ENCODE peak calls at places on chromosomes 4 and X, in ten cellular contexts. D is type B pancreatic cell, O is lung, K is right atrium auricular region, W is breast epithelium, E is lower leg skin, M is fibroblast of the aortic adventitia, C is H9, R is K562, Y is neural crest cell. U is an unnamed sample.

GRCh38 chr4:76539979-76540378 is 105.0 kb downstream of the SHROOM3 start:
- DNase-seq in D (no peak), O (no peak), K (no peak), W (no peak), E (no peak), M (peak), C (no peak), R (no peak), Y (no peak), U (no peak)

GRCh38 chr4:156102411-156102810 is 148.7 kb upstream of the CTSO start:
- DNase-seq in D (no peak), O (no peak), K (no peak), W (no peak), E (no peak), M (peak), C (no peak), R (no peak), Y (no peak), U (no peak)

GRCh38 chrX:68947882-68948605 is 119.2 kb downstream of the EFNB1 start:
- DNase-seq in D (peak), O (peak), K (peak), W (no peak), E (peak), M (no peak), C (no peak), R (peak), Y (no peak), U (no peak)

GRCh38 chrX:55907968-55908607 is 190.5 kb downstream of the RRAGB start:
- DNase-seq in D (peak), O (peak), K (peak), W (peak), E (peak), M (no peak), C (peak), R (peak), Y (peak), U (no peak)

GRCh38 chr4:54661686-54662085 is 3.9 kb downstream of the KIT start:
- DNase-seq in D (no peak), O (no peak), K (no peak), W (no peak), E (no peak), M (peak), C (no peak), R (no peak), Y (no peak), U (no peak)

GRCh38 chr4:7103031-7103598 is 35.3 kb upstream of the GRPEL1 start:
- DNase-seq in D (peak), O (peak), K (peak), W (peak), E (peak), M (peak), C (peak), R (peak), Y (peak), U (peak)

GRCh38 chr4:110617095-110617494 is 5.8 kb downstream of the PITX2 start:
- DNase-seq in D (no peak), O (no peak), K (no peak), W (no peak), E (no peak), M (no peak), C (no peak), R (no peak), Y (no peak), U (no peak)

GRCh38 chr4:164789047-164789446 is 35.1 kb downstream of the SMIM31 start:
- DNase-seq in D (no peak), O (no peak), K (no peak), W (no peak), E (no peak), M (no peak), C (no peak), R (no peak), Y (no peak), U (no peak)

GRCh38 chrX:154821523-154821922 is 12.9 kb downstream of the SMIM9 start:
- DNase-seq in D (no peak), O (no peak), K (no peak), W (no peak), E (no peak), M (no peak), C (no peak), R (no peak), Y (no peak), U (no peak)

GRCh38 chr4:76212851-76213414 is 691 bp downstream of the SCARB2 start:
- DNase-seq in D (no peak), O (no peak), K (no peak), W (no peak), E (no peak), M (peak), C (no peak), R (no peak), Y (no peak), U (no peak)

DNA sequence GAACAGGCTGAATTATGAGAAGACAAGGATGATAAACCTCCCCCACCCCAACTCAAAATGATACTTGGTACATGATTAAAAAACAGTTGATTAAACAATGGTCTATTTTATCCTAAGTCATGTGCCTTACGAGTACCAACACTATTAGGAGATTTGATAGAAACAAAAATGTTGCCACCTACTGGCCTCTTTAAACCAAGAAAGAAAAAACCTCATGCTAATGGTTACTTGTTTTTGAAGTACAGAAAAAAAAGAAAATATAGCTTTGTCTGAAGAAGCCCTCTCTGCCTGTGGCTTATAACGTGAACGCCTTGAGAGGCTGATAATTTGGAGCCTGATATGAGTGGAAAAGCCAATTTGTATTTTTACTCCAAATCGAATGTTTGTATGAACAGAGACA is 538.2 kb downstream of the DMD start:
- DNase-seq in D (no peak), O (no peak), K (no peak), W (no peak), E (no peak), M (no peak), C (no peak), R (no peak), Y (no peak), U (no peak)
- TF ChIP-seq CTCF in D (peak), O (no peak), K (no peak), W (no peak), E (no peak), M (no peak), C (peak), R (no peak), Y (peak), U (peak)

DNA sequence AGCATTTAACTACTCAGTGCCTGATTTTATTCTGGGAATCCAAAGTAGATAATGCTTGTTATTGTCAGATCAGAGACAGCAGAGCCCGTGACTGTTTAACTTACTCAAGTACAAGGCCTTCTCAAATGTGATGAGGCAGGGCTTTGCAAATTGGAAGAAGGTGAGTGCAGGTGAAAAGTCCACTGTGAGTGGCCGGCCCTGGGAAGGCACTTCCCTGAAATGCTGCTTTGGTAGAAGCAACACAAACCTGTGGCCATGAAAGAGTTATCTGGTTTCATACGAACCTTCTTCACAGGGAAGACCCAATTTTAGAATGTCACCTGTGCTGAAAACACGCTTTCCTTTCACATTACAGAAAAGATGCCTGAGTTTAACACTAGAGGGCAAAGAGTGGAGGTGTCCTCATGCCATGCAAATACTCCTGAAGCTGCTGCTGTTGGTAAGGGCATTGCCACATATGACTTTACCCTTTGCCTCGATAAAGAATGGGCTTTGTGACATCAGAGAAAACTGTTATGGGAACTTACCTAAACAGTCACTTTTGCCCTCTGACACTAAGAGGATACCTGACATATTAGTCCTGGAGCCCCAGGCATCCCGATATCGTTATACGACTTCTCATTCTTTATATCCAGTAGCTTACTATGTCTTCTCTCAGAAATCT is 8.0 kb downstream of the PPARGC1A start:
- DNase-seq in D (no peak), O (no peak), K (no peak), W (no peak), E (no peak), M (no peak), C (no peak), R (no peak), Y (no peak), U (no peak)
- TF ChIP-seq CTCF in D (peak), O (no peak), K (no peak), W (no peak), E (no peak), M (no peak), C (peak), R (no peak), Y (peak), U (no peak)

DNA sequence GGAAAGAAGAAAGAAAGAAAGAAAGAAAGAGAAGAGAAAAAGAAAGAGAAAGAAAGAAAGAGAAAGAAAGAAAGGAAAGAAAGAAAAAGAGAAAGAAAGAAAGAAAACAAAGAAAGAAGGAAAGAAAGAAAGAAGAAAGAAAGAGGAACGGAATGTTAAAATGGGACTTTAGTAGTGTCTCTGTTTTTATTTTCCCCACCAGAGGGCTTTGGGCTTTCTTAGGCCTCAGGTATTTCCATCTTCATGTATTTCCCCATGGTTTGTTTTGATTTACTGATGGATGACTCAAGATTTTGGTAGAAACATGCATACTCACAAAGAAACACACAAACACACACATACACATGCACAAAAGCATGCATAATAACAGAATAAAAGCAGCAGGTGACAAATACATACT is 181.2 kb downstream of the AFF2 start:
- DNase-seq in D (no peak), O (no peak), K (no peak), W (no peak), E (no peak), M (no peak), C (no peak), R (no peak), Y (no peak), U (no peak)
- TF ChIP-seq CTCF in D (peak), O (no peak), K (no peak), W (no peak), E (no peak), M (no peak), C (peak), R (no peak), Y (peak), U (no peak)

GRCh38 chr4:108685036-108685686 is 34.8 kb downstream of the OSTC start:
- DNase-seq in D (no peak), O (no peak), K (no peak), W (no peak), E (no peak), M (peak), C (no peak), R (no peak), Y (no peak), U (no peak)

GRCh38 chr4:108681321-108681809 is 31.0 kb downstream of the OSTC start:
- DNase-seq in D (no peak), O (no peak), K (no peak), W (no peak), E (no peak), M (no peak), C (no peak), R (no peak), Y (no peak), U (no peak)

GRCh38 chr4:108683479-108683878 is 33.1 kb downstream of the OSTC start:
- DNase-seq in D (no peak), O (no peak), K (no peak), W (no peak), E (no peak), M (peak), C (no peak), R (no peak), Y (no peak), U (no peak)
- TF ChIP-seq CTCF in D (peak), O (no peak), K (peak), W (no peak), E (no peak), M (peak), C (peak), R (no peak), Y (peak), U (peak)

DNA sequence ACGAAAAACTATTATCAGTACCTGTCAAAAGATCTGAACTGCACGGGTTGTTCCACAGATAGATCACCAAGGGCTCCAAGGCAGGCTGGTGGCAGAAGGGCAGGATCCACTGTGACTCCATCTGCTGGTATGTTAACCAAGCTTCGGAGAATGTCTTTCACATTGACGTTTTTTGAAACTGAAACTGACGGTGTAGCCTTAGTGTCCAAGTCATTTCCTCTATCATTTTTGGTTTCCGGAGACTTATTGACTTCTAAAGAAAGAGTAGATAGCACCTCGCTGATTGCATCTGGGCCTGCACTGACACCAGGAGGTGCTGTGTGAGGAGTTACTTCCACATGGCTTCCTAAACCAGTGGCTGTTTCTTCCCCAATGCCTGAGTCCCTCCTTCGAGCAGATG is 186.9 kb downstream of the LRBA start:
- DNase-seq in D (no peak), O (no peak), K (no peak), W (no peak), E (no peak), M (no peak), C (no peak), R (no peak), Y (no peak), U (no peak)
- TF ChIP-seq CTCF in D (no peak), O (no peak), K (no peak), W (no peak), E (no peak), M (no peak), C (peak), R (no peak), Y (no peak), U (no peak)

GRCh38 chrX:53481816-53482485 is 47.8 kb upstream of the HSD17B10 start:
- DNase-seq in D (no peak), O (peak), K (peak), W (no peak), E (no peak), M (peak), C (peak), R (peak), Y (peak), U (peak)

GRCh38 chrX:53476371-53476770 is 42.2 kb upstream of the HSD17B10 start:
- DNase-seq in D (no peak), O (no peak), K (no peak), W (no peak), E (no peak), M (peak), C (no peak), R (no peak), Y (no peak), U (no peak)

GRCh38 chrX:53483838-53484420 is 49.8 kb upstream of the HSD17B10 start:
- DNase-seq in D (no peak), O (no peak), K (no peak), W (no peak), E (no peak), M (peak), C (no peak), R (no peak), Y (no peak), U (no peak)

GRCh38 chrX:53479295-53479694 is 45.1 kb upstream of the HSD17B10 start:
- DNase-seq in D (no peak), O (no peak), K (no peak), W (no peak), E (no peak), M (no peak), C (peak), R (peak), Y (no peak), U (no peak)

GRCh38 chrX:53481093-53481492 is 46.9 kb upstream of the HSD17B10 start:
- DNase-seq in D (no peak), O (no peak), K (no peak), W (no peak), E (no peak), M (no peak), C (peak), R (peak), Y (no peak), U (no peak)
- TF ChIP-seq CTCF in D (peak), O (no peak), K (no peak), W (no peak), E (no peak), M (peak), C (peak), R (peak), Y (peak), U (no peak)

GRCh38 chr4:3452376-3452775 is 10.6 kb downstream of the HGFAC start:
- DNase-seq in D (no peak), O (no peak), K (no peak), W (no peak), E (no peak), M (no peak), C (peak), R (peak), Y (no peak), U (no peak)
- TF ChIP-seq CTCF in D (peak), O (no peak), K (no peak), W (no peak), E (no peak), M (peak), C (peak), R (peak), Y (peak), U (peak)

GRCh38 chr4:26325191-26325590 is 4.4 kb downstream of the RBPJ start:
- DNase-seq in D (no peak), O (no peak), K (no peak), W (no peak), E (no peak), M (peak), C (no peak), R (no peak), Y (no peak), U (no peak)
- TF ChIP-seq CTCF in D (peak), O (no peak), K (no peak), W (no peak), E (no peak), M (peak), C (peak), R (peak), Y (peak), U (peak)

GRCh38 chrX:32533848-32534247 is 677.5 kb downstream of the DMD start:
- DNase-seq in D (no peak), O (no peak), K (no peak), W (no peak), E (no peak), M (no peak), C (no peak), R (no peak), Y (no peak), U (no peak)

GRCh38 chrX:32532282-32532681 is 679.1 kb downstream of the DMD start:
- DNase-seq in D (no peak), O (no peak), K (no peak), W (no peak), E (no peak), M (no peak), C (no peak), R (no peak), Y (no peak), U (no peak)

GRCh38 chrX:32525234-32525633 is 686.1 kb downstream of the DMD start:
- DNase-seq in D (no peak), O (no peak), K (no peak), W (no peak), E (no peak), M (no peak), C (no peak), R (no peak), Y (no peak), U (no peak)

DNA sequence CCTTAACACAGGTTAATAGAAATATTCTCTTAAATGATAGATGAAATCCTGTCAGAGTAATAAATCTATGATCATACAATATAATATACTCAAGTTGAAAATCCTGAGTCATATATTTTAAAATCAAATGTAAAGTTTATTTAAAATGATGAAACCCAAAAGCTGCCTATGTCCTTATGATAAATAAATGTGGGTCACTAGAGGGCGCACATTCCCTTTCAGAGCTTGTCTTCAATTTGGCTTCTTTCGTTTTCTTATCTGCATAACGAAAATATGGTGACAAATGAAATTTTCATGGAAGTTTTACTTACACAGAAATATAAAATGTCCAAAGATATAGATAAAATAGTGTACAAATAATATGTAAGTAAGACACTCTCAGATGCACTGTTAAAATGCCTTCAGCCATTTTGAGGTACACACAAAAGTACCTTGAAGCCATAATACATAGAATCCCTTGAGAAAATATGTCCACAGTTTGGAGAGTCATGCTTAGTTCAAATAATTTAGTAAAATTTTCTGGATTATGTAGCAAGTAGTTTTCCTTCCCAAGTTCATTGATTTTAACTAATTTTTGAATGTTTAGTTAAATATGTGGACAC is 680.4 kb downstream of the DMD start:
- DNase-seq in D (no peak), O (no peak), K (no peak), W (no peak), E (no peak), M (peak), C (no peak), R (peak), Y (peak), U (no peak)
- TF ChIP-seq CTCF in D (peak), O (no peak), K (peak), W (no peak), E (no peak), M (peak), C (peak), R (no peak), Y (peak), U (peak)

GRCh38 chr4:5927747-5928146 is 34.9 kb upstream of the CRMP1 start:
- DNase-seq in D (no peak), O (no peak), K (no peak), W (no peak), E (peak), M (no peak), C (no peak), R (no peak), Y (no peak), U (no peak)

GRCh38 chr4:5926601-5927000 is 33.7 kb upstream of the CRMP1 start:
- DNase-seq in D (no peak), O (no peak), K (no peak), W (no peak), E (peak), M (no peak), C (no peak), R (no peak), Y (no peak), U (no peak)

GRCh38 chr4:5925419-5926187 is 32.7 kb upstream of the CRMP1 start:
- DNase-seq in D (no peak), O (no peak), K (no peak), W (no peak), E (peak), M (no peak), C (peak), R (no peak), Y (no peak), U (no peak)

GRCh38 chr4:5928241-5928640 is 35.4 kb upstream of the CRMP1 start:
- DNase-seq in D (no peak), O (no peak), K (no peak), W (no peak), E (peak), M (no peak), C (no peak), R (no peak), Y (no peak), U (no peak)

GRCh38 chr4:5927116-5927515 is 34.2 kb upstream of the CRMP1 start:
- DNase-seq in D (no peak), O (no peak), K (no peak), W (no peak), E (peak), M (no peak), C (no peak), R (no peak), Y (no peak), U (no peak)
- TF ChIP-seq CTCF in D (no peak), O (no peak), K (no peak), W (no peak), E (no peak), M (no peak), C (no peak), R (no peak), Y (no peak), U (no peak)

U was measured in D721Med.